ENCODE peak calls at places on chromosomes 7 and 10, in six cellular contexts. One of them, this sample, is unnamed.
A peak's percentile ranks its signal among the peaks of the same experiment; 100 is the strongest.

GRCh38 chr10:121368347-121369025 is 229.8 kb downstream of the FGFR2 start:
- DNase-seq in heart left ventricle: no peak
- DNase-seq in upper lobe of right lung: no peak
- DNase-seq in lower lobe of right lung: no peak
- DNase-seq in ascending aorta: no peak
- DNase-seq in CD4-positive, alpha-beta memory T cell: no peak
- DNase-seq in this sample: no peak

GRCh38 chr10:46050956-46051355 is 4.9 kb upstream of the MSMB start:
- DNase-seq in upper lobe of right lung: no peak
- DNase-seq in heart left ventricle: no peak
- DNase-seq in CD4-positive, alpha-beta memory T cell: no peak
- DNase-seq in ascending aorta: no peak
- DNase-seq in lower lobe of right lung: no peak
- DNase-seq in this sample: no peak

GRCh38 chr7:8260871-8261707 is 878 bp downstream of the ICA1 start:
- DNase-seq in CD4-positive, alpha-beta memory T cell: peak; percentile 3
- DNase-seq in ascending aorta: peak; percentile 65
- DNase-seq in upper lobe of right lung: peak; percentile 82
- DNase-seq in lower lobe of right lung: peak; percentile 70
- DNase-seq in heart left ventricle: peak; percentile 79
- DNase-seq in this sample: no peak

GRCh38 chr7:149496642-149497391 is 792 bp downstream of the ZNF746 start:
- DNase-seq in heart left ventricle: peak; percentile 70
- DNase-seq in ascending aorta: no peak
- DNase-seq in CD4-positive, alpha-beta memory T cell: peak; percentile 48
- DNase-seq in upper lobe of right lung: peak; percentile 85
- DNase-seq in lower lobe of right lung: peak; percentile 76
- DNase-seq in this sample: peak; percentile 23

GRCh38 chr10:111440501-111440900 is 363.7 kb downstream of the ADRA2A start:
- DNase-seq in upper lobe of right lung: no peak
- DNase-seq in ascending aorta: no peak
- DNase-seq in heart left ventricle: no peak
- DNase-seq in lower lobe of right lung: no peak
- DNase-seq in CD4-positive, alpha-beta memory T cell: no peak
- DNase-seq in this sample: no peak

GRCh38 chr10:17025444-17026295 is 103.9 kb downstream of the CUBN start:
- DNase-seq in CD4-positive, alpha-beta memory T cell: peak; percentile 52
- DNase-seq in lower lobe of right lung: no peak
- DNase-seq in heart left ventricle: peak; percentile 61
- DNase-seq in upper lobe of right lung: no peak
- DNase-seq in ascending aorta: peak; percentile 90
- DNase-seq in this sample: peak; percentile 26

GRCh38 chr10:22655312-22655973 is 58.9 kb downstream of the PIP4K2A start:
- DNase-seq in upper lobe of right lung: no peak
- DNase-seq in CD4-positive, alpha-beta memory T cell: peak; percentile 75
- DNase-seq in ascending aorta: no peak
- DNase-seq in lower lobe of right lung: no peak
- DNase-seq in heart left ventricle: no peak
- DNase-seq in this sample: no peak

GRCh38 chr7:136870799-136871487 is 2.5 kb downstream of the CHRM2 start:
- DNase-seq in lower lobe of right lung: no peak
- DNase-seq in upper lobe of right lung: peak; percentile 48
- DNase-seq in heart left ventricle: peak; percentile 32
- DNase-seq in ascending aorta: no peak
- DNase-seq in CD4-positive, alpha-beta memory T cell: no peak
- DNase-seq in this sample: no peak

GRCh38 chr10:125448596-125448995 is 234.4 kb downstream of the TEX36 start:
- DNase-seq in upper lobe of right lung: no peak
- DNase-seq in lower lobe of right lung: no peak
- DNase-seq in heart left ventricle: no peak
- DNase-seq in CD4-positive, alpha-beta memory T cell: no peak
- DNase-seq in ascending aorta: no peak
- DNase-seq in this sample: no peak

GRCh38 chr10:133042061-133042460 is 45.7 kb upstream of the ADGRA1 start:
- DNase-seq in lower lobe of right lung: no peak
- DNase-seq in heart left ventricle: no peak
- DNase-seq in ascending aorta: no peak
- DNase-seq in CD4-positive, alpha-beta memory T cell: no peak
- DNase-seq in upper lobe of right lung: no peak
- DNase-seq in this sample: no peak

GRCh38 chr10:94279835-94280709 is 82.7 kb downstream of the NOC3L start:
- DNase-seq in lower lobe of right lung: peak; percentile 55
- DNase-seq in CD4-positive, alpha-beta memory T cell: peak; percentile 40
- DNase-seq in ascending aorta: no peak
- DNase-seq in upper lobe of right lung: peak; percentile 74
- DNase-seq in heart left ventricle: peak; percentile 36
- DNase-seq in this sample: peak; percentile 22

GRCh38 chr7:154743211-154743610 is 259.7 kb downstream of the PAXIP1 start:
- DNase-seq in lower lobe of right lung: no peak
- DNase-seq in heart left ventricle: no peak
- DNase-seq in ascending aorta: no peak
- DNase-seq in upper lobe of right lung: no peak
- DNase-seq in CD4-positive, alpha-beta memory T cell: no peak
- DNase-seq in this sample: no peak

GRCh38 chr7:109111086-109111485 is 541.4 kb downstream of the DNAJB9 start:
- DNase-seq in upper lobe of right lung: no peak
- DNase-seq in ascending aorta: no peak
- DNase-seq in heart left ventricle: no peak
- DNase-seq in lower lobe of right lung: no peak
- DNase-seq in CD4-positive, alpha-beta memory T cell: no peak
- DNase-seq in this sample: no peak

GRCh38 chr10:17782921-17783665 is 26.1 kb upstream of the MRC1 start:
- DNase-seq in heart left ventricle: peak; percentile 34
- DNase-seq in ascending aorta: no peak
- DNase-seq in upper lobe of right lung: no peak
- DNase-seq in CD4-positive, alpha-beta memory T cell: no peak
- DNase-seq in lower lobe of right lung: no peak
- DNase-seq in this sample: no peak

GRCh38 chr10:72784551-72785421 is 92.8 kb downstream of the MCU start:
- DNase-seq in heart left ventricle: peak; percentile 64
- DNase-seq in upper lobe of right lung: no peak
- DNase-seq in ascending aorta: no peak
- DNase-seq in lower lobe of right lung: peak; percentile 54
- DNase-seq in CD4-positive, alpha-beta memory T cell: no peak
- DNase-seq in this sample: no peak

GRCh38 chr7:77794000-77794399 is 4.2 kb downstream of the TMEM60 start:
- DNase-seq in upper lobe of right lung: no peak
- DNase-seq in lower lobe of right lung: no peak
- DNase-seq in heart left ventricle: no peak
- DNase-seq in CD4-positive, alpha-beta memory T cell: no peak
- DNase-seq in ascending aorta: no peak
- DNase-seq in this sample: no peak

GRCh38 chr10:79019441-79019840 is 49.3 kb upstream of the ZMIZ1 start:
- DNase-seq in CD4-positive, alpha-beta memory T cell: no peak
- DNase-seq in lower lobe of right lung: peak; percentile 8
- DNase-seq in heart left ventricle: no peak
- DNase-seq in ascending aorta: no peak
- DNase-seq in upper lobe of right lung: no peak
- DNase-seq in this sample: no peak

GRCh38 chr7:124152859-124153692 is 120.2 kb upstream of the TMEM229A start:
- DNase-seq in heart left ventricle: no peak
- DNase-seq in ascending aorta: no peak
- DNase-seq in CD4-positive, alpha-beta memory T cell: no peak
- DNase-seq in upper lobe of right lung: no peak
- DNase-seq in lower lobe of right lung: no peak
- DNase-seq in this sample: no peak

GRCh38 chr10:103277713-103278299 is 868 bp downstream of the INA start:
- DNase-seq in upper lobe of right lung: no peak
- DNase-seq in lower lobe of right lung: no peak
- DNase-seq in heart left ventricle: no peak
- DNase-seq in ascending aorta: no peak
- DNase-seq in CD4-positive, alpha-beta memory T cell: no peak
- DNase-seq in this sample: no peak

GRCh38 chr7:142872106-142872675 is 13.4 kb downstream of the TRPV6 start:
- DNase-seq in lower lobe of right lung: no peak
- DNase-seq in ascending aorta: no peak
- DNase-seq in upper lobe of right lung: no peak
- DNase-seq in CD4-positive, alpha-beta memory T cell: no peak
- DNase-seq in heart left ventricle: no peak
- DNase-seq in this sample: no peak

GRCh38 chr7:66539948-66540375 is 88.7 kb upstream of the KCTD7 start:
- DNase-seq in heart left ventricle: no peak
- DNase-seq in lower lobe of right lung: no peak
- DNase-seq in upper lobe of right lung: no peak
- DNase-seq in ascending aorta: no peak
- DNase-seq in CD4-positive, alpha-beta memory T cell: no peak
- DNase-seq in this sample: no peak

GRCh38 chr10:3366735-3367405 is 194.3 kb upstream of the PITRM1 start:
- DNase-seq in CD4-positive, alpha-beta memory T cell: no peak
- DNase-seq in heart left ventricle: no peak
- DNase-seq in ascending aorta: no peak
- DNase-seq in lower lobe of right lung: no peak
- DNase-seq in upper lobe of right lung: no peak
- DNase-seq in this sample: no peak

DNA sequence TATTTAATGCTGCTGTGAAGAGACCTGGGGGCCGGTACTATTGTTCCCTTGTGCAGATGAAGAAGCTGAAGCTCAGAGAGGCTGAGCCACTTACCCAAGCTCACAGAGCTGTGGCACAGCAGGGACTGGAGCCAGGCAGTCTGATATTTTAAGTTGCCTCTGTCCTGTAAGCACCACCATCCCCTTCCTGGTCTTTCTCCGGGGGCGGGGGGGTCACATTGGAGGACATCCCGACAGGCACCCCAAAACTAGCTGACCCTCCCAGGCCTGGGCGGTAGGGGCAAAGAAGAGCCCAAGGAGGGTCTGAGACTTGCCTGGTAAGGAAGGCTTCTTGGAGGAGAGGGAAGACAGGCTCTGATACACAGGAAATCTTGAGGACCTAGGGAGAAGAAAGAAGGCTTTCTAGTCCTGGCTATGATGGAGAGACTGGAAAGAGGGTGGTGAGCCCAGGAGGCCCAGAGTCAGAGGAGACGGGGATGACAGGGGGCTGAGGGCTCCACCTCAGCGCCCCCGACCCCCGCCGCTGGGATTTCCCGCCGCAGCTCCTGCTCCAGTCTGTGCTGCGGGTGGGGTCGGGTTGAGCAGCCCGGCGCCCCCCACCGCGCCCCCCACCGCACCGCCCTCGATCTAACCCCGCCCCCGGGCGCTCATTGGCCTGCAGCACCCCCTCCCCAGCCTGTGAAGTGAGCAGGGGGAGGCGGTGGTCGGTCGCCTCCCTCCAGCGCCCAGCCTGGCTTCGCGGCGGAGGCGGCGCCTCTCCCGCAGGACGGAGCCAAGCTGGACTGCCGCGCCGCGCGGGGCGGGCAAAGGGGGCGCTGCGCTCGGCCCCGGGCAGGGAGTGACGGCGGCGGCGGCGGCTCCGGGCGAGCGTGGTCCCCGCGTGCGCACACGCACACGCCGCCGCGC is at the start of gene ADCYAP1R1:
- DNase-seq in upper lobe of right lung: no peak
- DNase-seq in ascending aorta: no peak
- DNase-seq in heart left ventricle: peak; percentile 42
- DNase-seq in lower lobe of right lung: no peak
- DNase-seq in CD4-positive, alpha-beta memory T cell: no peak
- DNase-seq in this sample: no peak
- H3K4me3 ChIP-seq in upper lobe of right lung: peak within 1 kb of the TSS; percentile 21
- H3K4me3 ChIP-seq in ascending aorta: peak within 1 kb of the TSS; percentile 54
- H3K4me3 ChIP-seq in heart left ventricle: peak within 1 kb of the TSS; percentile 37
- H3K4me3 ChIP-seq in lower lobe of right lung: peak within 1 kb of the TSS; percentile 34
- H3K4me3 ChIP-seq in CD4-positive, alpha-beta memory T cell: no peak within 1 kb of the TSS
- H3K4me3 ChIP-seq in this sample: no peak within 1 kb of the TSS

GRCh38 chr7:158274996-158275395 is 312.6 kb downstream of the PTPRN2 start:
- DNase-seq in upper lobe of right lung: peak; percentile 38
- DNase-seq in ascending aorta: peak; percentile 33
- DNase-seq in lower lobe of right lung: no peak
- DNase-seq in CD4-positive, alpha-beta memory T cell: no peak
- DNase-seq in heart left ventricle: peak; percentile 20
- DNase-seq in this sample: no peak

GRCh38 chr7:158277219-158278141 is 310.1 kb downstream of the PTPRN2 start:
- DNase-seq in ascending aorta: peak; percentile 60
- DNase-seq in upper lobe of right lung: peak; percentile 59
- DNase-seq in CD4-positive, alpha-beta memory T cell: no peak
- DNase-seq in heart left ventricle: peak; percentile 13
- DNase-seq in lower lobe of right lung: no peak
- DNase-seq in this sample: no peak

GRCh38 chr7:158274404-158274811 is 313.2 kb downstream of the PTPRN2 start:
- DNase-seq in heart left ventricle: peak; percentile 19
- DNase-seq in upper lobe of right lung: no peak
- DNase-seq in CD4-positive, alpha-beta memory T cell: no peak
- DNase-seq in lower lobe of right lung: no peak
- DNase-seq in ascending aorta: peak; percentile 47
- DNase-seq in this sample: no peak

GRCh38 chr7:158275711-158276413 is 311.8 kb downstream of the PTPRN2 start:
- DNase-seq in heart left ventricle: peak; percentile 15
- DNase-seq in ascending aorta: peak; percentile 56
- DNase-seq in lower lobe of right lung: no peak
- DNase-seq in upper lobe of right lung: peak; percentile 42
- DNase-seq in CD4-positive, alpha-beta memory T cell: no peak
- DNase-seq in this sample: no peak

GRCh38 chr7:158276414-158277218 is 311.0 kb downstream of the PTPRN2 start:
- DNase-seq in heart left ventricle: peak; percentile 9
- DNase-seq in upper lobe of right lung: peak; percentile 44
- DNase-seq in ascending aorta: peak; percentile 53
- DNase-seq in lower lobe of right lung: no peak
- DNase-seq in CD4-positive, alpha-beta memory T cell: no peak
- DNase-seq in this sample: no peak
- H3K9me3 ChIP-seq in heart left ventricle: no peaks in the 10 kb centered on the region
- H3K9me3 ChIP-seq in upper lobe of right lung: no peaks in the 10 kb centered on the region
- H3K9me3 ChIP-seq in ascending aorta: no peaks in the 10 kb centered on the region
- H3K9me3 ChIP-seq in lower lobe of right lung: no peaks in the 10 kb centered on the region
- H3K9me3 ChIP-seq in CD4-positive, alpha-beta memory T cell: no peaks in the 10 kb centered on the region
- H3K9me3 ChIP-seq in this sample: no peaks in the 10 kb centered on the region

GRCh38 chr7:101294039-101294831 is 27.4 kb downstream of the IFT22 start:
- DNase-seq in upper lobe of right lung: no peak
- DNase-seq in heart left ventricle: no peak
- DNase-seq in ascending aorta: no peak
- DNase-seq in lower lobe of right lung: no peak
- DNase-seq in CD4-positive, alpha-beta memory T cell: no peak
- DNase-seq in this sample: no peak
- H3K27ac ChIP-seq in upper lobe of right lung: no peak overlapping the region
- H3K27ac ChIP-seq in heart left ventricle: no peak overlapping the region
- H3K27ac ChIP-seq in ascending aorta: no peak overlapping the region
- H3K27ac ChIP-seq in lower lobe of right lung: no peak overlapping the region
- H3K27ac ChIP-seq in CD4-positive, alpha-beta memory T cell: no peak overlapping the region
- H3K27ac ChIP-seq in this sample: no peak overlapping the region

DNA sequence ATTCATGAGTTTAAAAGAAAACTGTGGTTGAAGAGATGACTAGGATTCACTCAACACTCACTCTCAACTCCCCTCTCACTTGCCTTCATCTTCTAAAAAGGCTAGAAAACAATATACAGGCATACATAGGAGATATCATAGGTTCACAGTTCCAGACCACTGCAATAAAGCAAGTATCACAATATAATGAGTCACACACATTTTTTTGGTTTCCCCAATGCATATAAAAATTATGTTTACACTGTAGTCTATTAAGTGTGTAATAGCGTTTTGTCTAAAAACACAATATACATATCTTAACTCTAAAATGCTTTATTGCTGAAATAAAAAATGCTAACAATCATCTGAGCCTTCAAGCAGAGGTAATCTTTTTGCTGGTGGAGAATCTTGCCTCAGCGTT is 104.9 kb upstream of the PDE1C start:
- DNase-seq in upper lobe of right lung: no peak
- DNase-seq in heart left ventricle: no peak
- DNase-seq in CD4-positive, alpha-beta memory T cell: no peak
- DNase-seq in ascending aorta: no peak
- DNase-seq in lower lobe of right lung: no peak
- DNase-seq in this sample: no peak
- H3K4me3 ChIP-seq in upper lobe of right lung: no peak overlapping the region
- H3K4me3 ChIP-seq in heart left ventricle: no peak overlapping the region
- H3K4me3 ChIP-seq in CD4-positive, alpha-beta memory T cell: no peak overlapping the region
- H3K4me3 ChIP-seq in ascending aorta: no peak overlapping the region
- H3K4me3 ChIP-seq in lower lobe of right lung: no peak overlapping the region
- H3K4me3 ChIP-seq in this sample: no peak overlapping the region

This sample was measured in effector memory CD4-positive, alpha-beta T cell.